ENCODE peak calls at places on chromosomes 13 and 19, in nine cellular contexts. P is tibial nerve; W is osteoblast; D is C1 segment of cervical spinal cord; X is ascending aorta; K is neural crest cell; M is stimulated activated CD4-positive, alpha-beta T cell treated with anti-CD3 and anti-CD28 coated beads, TNF-alpha, amount 100 ng/mL, for 1 hour; Q is GM23248; A is mesendoderm. N is an unnamed sample.

GRCh38 chr13:93847162-93847561 is 620.6 kb downstream of the GPC6 start:
- DNase-seq in P (no peak), W (peak; percentile 35), D (no peak), X (no peak), K (no peak), M (no peak), Q (peak; percentile 92), A (no peak), N (no peak)

GRCh38 chr19:13692096-13692495 is 72.2 kb upstream of the MRI1 start:
- DNase-seq in P (no peak), W (peak; percentile 92), D (no peak), X (peak; percentile 9), K (no peak), M (no peak), Q (peak; percentile 89), A (no peak), N (no peak)

GRCh38 chr19:48490980-48491792 is 20.4 kb downstream of the LMTK3 start:
- DNase-seq in P (no peak), W (peak; percentile 92), D (no peak), X (no peak), K (no peak), M (peak; percentile 35), Q (peak; percentile 45), A (peak; percentile 81), N (peak; percentile 99)

GRCh38 chr19:308471-309205 is 17.4 kb upstream of the PLPP2 start:
- DNase-seq in P (no peak), W (peak; percentile 69), D (no peak), X (no peak), K (no peak), M (no peak), Q (no peak), A (no peak), N (peak; percentile 57)

GRCh38 chr19:45451181-45451849 is 16.5 kb upstream of the FOSB start:
- DNase-seq in P (no peak), W (peak; percentile 93), D (no peak), X (no peak), K (no peak), M (no peak), Q (peak; percentile 89), A (peak; percentile 59), N (peak; percentile 52)

GRCh38 chr13:45595968-45596367 is 19.6 kb downstream of the ERICH6B start:
- DNase-seq in P (no peak), W (no peak), D (no peak), X (no peak), K (no peak), M (no peak), Q (peak; percentile 15), A (peak; percentile 10), N (no peak)

GRCh38 chr19:55585658-55586339 is 5.2 kb upstream of the ZNF579 start:
- DNase-seq in P (no peak), W (peak; percentile 94), D (peak; percentile 23), X (no peak), K (peak; percentile 73), M (peak; percentile 49), Q (peak; percentile 60), A (peak; percentile 63), N (peak; percentile 96)

GRCh38 chr13:46062190-46062589 is 9.6 kb upstream of the ZC3H13 start:
- DNase-seq in P (no peak), W (no peak), D (no peak), X (no peak), K (no peak), M (no peak), Q (peak; percentile 61), A (no peak), N (no peak)

GRCh38 chr19:42286349-42287016 is 15.4 kb upstream of the PRR19 start:
- DNase-seq in P (no peak), W (peak; percentile 98), D (no peak), X (no peak), K (no peak), M (no peak), Q (peak; percentile 42), A (no peak), N (no peak)

GRCh38 chr19:16737909-16738308 is 18.3 kb downstream of the NWD1 start:
- DNase-seq in P (no peak), W (no peak), D (no peak), X (no peak), K (no peak), M (no peak), Q (no peak), A (no peak), N (no peak)

GRCh38 chr13:37127706-37128241 is 22.3 kb upstream of the CSNK1A1L start:
- DNase-seq in P (peak; percentile 27), W (peak; percentile 79), D (no peak), X (no peak), K (no peak), M (no peak), Q (peak; percentile 85), A (no peak), N (no peak)

GRCh38 chr13:74444877-74445479 is 310.8 kb upstream of the KLF12 start:
- DNase-seq in P (no peak), W (no peak), D (no peak), X (no peak), K (no peak), M (no peak), Q (peak; percentile 18), A (no peak), N (no peak)

GRCh38 chr19:33557720-33558119 is 36.1 kb upstream of the PEPD start:
- DNase-seq in P (no peak), W (no peak), D (no peak), X (no peak), K (no peak), M (no peak), Q (no peak), A (no peak), N (peak; percentile 8)

GRCh38 chr19:18294467-18294864 is 13.0 kb upstream of the JUND start:
- DNase-seq in P (no peak), W (peak; percentile 65), D (no peak), X (peak; percentile 73), K (no peak), M (peak; percentile 78), Q (no peak), A (peak; percentile 57), N (peak; percentile 74)

GRCh38 chr13:59043016-59043415 is 1120.7 kb downstream of the DIAPH3 start:
- DNase-seq in P (no peak), W (no peak), D (no peak), X (no peak), K (no peak), M (no peak), Q (no peak), A (no peak), N (peak; percentile 10)

GRCh38 chr13:42259515-42259914 is 12.4 kb upstream of the AKAP11 start:
- DNase-seq in P (no peak), W (no peak), D (no peak), X (no peak), K (no peak), M (no peak), Q (no peak), A (no peak), N (no peak)

GRCh38 chr13:31008400-31009115 is 76.1 kb downstream of the TEX26 start:
- DNase-seq in P (no peak), W (no peak), D (no peak), X (no peak), K (no peak), M (no peak), Q (no peak), A (no peak), N (no peak)

GRCh38 chr13:34019870-34020269 is 201.9 kb downstream of the RFC3 start:
- DNase-seq in P (no peak), W (no peak), D (no peak), X (no peak), K (no peak), M (no peak), Q (no peak), A (peak; percentile 36), N (no peak)

N was measured in H7.